ENCODE peak calls at places on chromosomes 5 and 9, in nine cellular contexts. One of them, this sample, is unnamed. For H3K4me1 and H3K36me3, the result is how much of the 10 kb centered on the place peaks cover.

GRCh38 chr5:158435161-158435616 is 576.2 kb upstream of the CLINT1 start:
- DNase-seq in IMR-90: no peak
- DNase-seq in CD4-positive, alpha-beta memory T cell: peak
- DNase-seq in GM23338: no peak
- DNase-seq in effector memory CD4-positive, alpha-beta T cell: no peak
- DNase-seq in upper lobe of right lung: no peak
- DNase-seq in esophagus muscularis mucosa: no peak
- DNase-seq in CD4-positive, CD25-positive, alpha-beta regulatory T cell: peak
- DNase-seq in lower lobe of right lung: no peak
- DNase-seq in this sample: peak

GRCh38 chr5:138274189-138274853 is at the start of gene GFRA3:
- DNase-seq in IMR-90: no peak
- DNase-seq in CD4-positive, alpha-beta memory T cell: no peak
- DNase-seq in GM23338: peak
- DNase-seq in effector memory CD4-positive, alpha-beta T cell: no peak
- DNase-seq in upper lobe of right lung: no peak
- DNase-seq in esophagus muscularis mucosa: no peak
- DNase-seq in CD4-positive, CD25-positive, alpha-beta regulatory T cell: no peak
- DNase-seq in lower lobe of right lung: no peak
- DNase-seq in this sample: peak

GRCh38 chr9:16912197-16912596 is 41.7 kb upstream of the BNC2 start:
- DNase-seq in IMR-90: no peak
- DNase-seq in CD4-positive, alpha-beta memory T cell: no peak
- DNase-seq in GM23338: no peak
- DNase-seq in effector memory CD4-positive, alpha-beta T cell: no peak
- DNase-seq in upper lobe of right lung: no peak
- DNase-seq in esophagus muscularis mucosa: no peak
- DNase-seq in CD4-positive, CD25-positive, alpha-beta regulatory T cell: no peak
- DNase-seq in lower lobe of right lung: no peak
- DNase-seq in this sample: no peak

GRCh38 chr5:154196955-154197652 is 6.6 kb downstream of the GALNT10 start:
- DNase-seq in IMR-90: peak
- DNase-seq in CD4-positive, alpha-beta memory T cell: peak
- DNase-seq in GM23338: peak
- DNase-seq in effector memory CD4-positive, alpha-beta T cell: no peak
- DNase-seq in upper lobe of right lung: no peak
- DNase-seq in esophagus muscularis mucosa: no peak
- DNase-seq in CD4-positive, CD25-positive, alpha-beta regulatory T cell: no peak
- DNase-seq in lower lobe of right lung: no peak
- DNase-seq in this sample: no peak

GRCh38 chr5:97266576-97266975 is 83.5 kb upstream of the RIOK2 start:
- DNase-seq in IMR-90: peak
- DNase-seq in CD4-positive, alpha-beta memory T cell: no peak
- DNase-seq in GM23338: no peak
- DNase-seq in effector memory CD4-positive, alpha-beta T cell: no peak
- DNase-seq in upper lobe of right lung: no peak
- DNase-seq in esophagus muscularis mucosa: no peak
- DNase-seq in CD4-positive, CD25-positive, alpha-beta regulatory T cell: no peak
- DNase-seq in lower lobe of right lung: no peak
- DNase-seq in this sample: no peak

GRCh38 chr5:158451983-158452710 is 593.2 kb upstream of the CLINT1 start:
- DNase-seq in IMR-90: no peak
- DNase-seq in CD4-positive, alpha-beta memory T cell: no peak
- DNase-seq in GM23338: no peak
- DNase-seq in effector memory CD4-positive, alpha-beta T cell: no peak
- DNase-seq in upper lobe of right lung: no peak
- DNase-seq in esophagus muscularis mucosa: no peak
- DNase-seq in CD4-positive, CD25-positive, alpha-beta regulatory T cell: no peak
- DNase-seq in lower lobe of right lung: no peak
- DNase-seq in this sample: no peak

GRCh38 chr9:35598863-35599590 is 6.0 kb upstream of the TESK1 start:
- DNase-seq in IMR-90: no peak
- DNase-seq in CD4-positive, alpha-beta memory T cell: no peak
- DNase-seq in GM23338: peak
- DNase-seq in effector memory CD4-positive, alpha-beta T cell: no peak
- DNase-seq in upper lobe of right lung: no peak
- DNase-seq in esophagus muscularis mucosa: no peak
- DNase-seq in CD4-positive, CD25-positive, alpha-beta regulatory T cell: no peak
- DNase-seq in lower lobe of right lung: peak
- DNase-seq in this sample: no peak

GRCh38 chr9:122346478-122347347 is 24.1 kb upstream of the PTGS1 start:
- DNase-seq in IMR-90: no peak
- DNase-seq in CD4-positive, alpha-beta memory T cell: no peak
- DNase-seq in GM23338: peak
- DNase-seq in effector memory CD4-positive, alpha-beta T cell: no peak
- DNase-seq in upper lobe of right lung: peak
- DNase-seq in esophagus muscularis mucosa: no peak
- DNase-seq in CD4-positive, CD25-positive, alpha-beta regulatory T cell: no peak
- DNase-seq in lower lobe of right lung: peak
- DNase-seq in this sample: no peak

GRCh38 chr9:106956971-106957370 is 94.0 kb downstream of the ZNF462 start:
- DNase-seq in IMR-90: peak
- DNase-seq in CD4-positive, alpha-beta memory T cell: no peak
- DNase-seq in GM23338: no peak
- DNase-seq in effector memory CD4-positive, alpha-beta T cell: no peak
- DNase-seq in upper lobe of right lung: no peak
- DNase-seq in esophagus muscularis mucosa: no peak
- DNase-seq in CD4-positive, CD25-positive, alpha-beta regulatory T cell: no peak
- DNase-seq in lower lobe of right lung: no peak
- DNase-seq in this sample: no peak

GRCh38 chr9:69931340-69931739 is 110.7 kb downstream of the CFAP95 start:
- DNase-seq in IMR-90: no peak
- DNase-seq in CD4-positive, alpha-beta memory T cell: no peak
- DNase-seq in GM23338: peak
- DNase-seq in effector memory CD4-positive, alpha-beta T cell: no peak
- DNase-seq in upper lobe of right lung: no peak
- DNase-seq in esophagus muscularis mucosa: no peak
- DNase-seq in CD4-positive, CD25-positive, alpha-beta regulatory T cell: no peak
- DNase-seq in lower lobe of right lung: no peak
- DNase-seq in this sample: no peak

GRCh38 chr9:87950765-87951488 is 23.4 kb downstream of the CDK20 start:
- DNase-seq in IMR-90: peak
- DNase-seq in CD4-positive, alpha-beta memory T cell: peak
- DNase-seq in GM23338: peak
- DNase-seq in effector memory CD4-positive, alpha-beta T cell: no peak
- DNase-seq in upper lobe of right lung: no peak
- DNase-seq in esophagus muscularis mucosa: no peak
- DNase-seq in CD4-positive, CD25-positive, alpha-beta regulatory T cell: no peak
- DNase-seq in lower lobe of right lung: no peak
- DNase-seq in this sample: no peak

DNA sequence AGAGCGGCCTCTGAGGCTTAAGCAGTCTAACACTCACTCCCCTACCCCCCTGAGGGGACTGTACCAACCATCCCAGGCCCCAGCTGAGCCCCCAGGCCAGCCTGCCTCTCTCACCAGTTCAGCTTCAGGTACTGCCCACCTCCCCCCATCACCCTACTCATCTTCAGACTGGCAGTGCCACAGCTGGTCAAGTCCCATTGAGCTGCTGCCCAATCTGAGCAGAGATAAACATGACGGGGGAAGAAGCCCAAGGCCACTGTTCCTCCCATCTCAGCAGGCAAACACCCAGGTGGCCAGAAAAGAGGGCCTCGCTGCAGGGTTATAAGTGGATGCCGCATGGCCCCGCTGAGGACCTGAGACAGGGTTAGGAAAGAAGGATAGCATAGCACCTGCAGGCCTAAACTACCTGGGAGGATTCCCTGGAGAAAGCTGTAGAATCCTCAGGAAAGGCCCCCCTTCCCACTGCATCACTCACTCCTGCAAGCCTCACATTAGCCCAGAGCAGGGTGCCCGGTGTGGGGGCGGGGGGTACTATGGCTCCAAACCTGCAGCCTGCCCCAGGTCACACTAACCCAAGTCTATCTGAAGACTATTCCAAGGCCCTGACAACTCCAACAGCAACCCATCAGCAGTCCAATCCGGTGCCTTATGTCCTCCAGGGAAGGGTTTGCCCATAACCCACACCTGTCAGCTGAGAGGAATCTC is 3.6 kb downstream of the B4GALT1 start:
- DNase-seq in IMR-90: no peak
- DNase-seq in CD4-positive, alpha-beta memory T cell: no peak
- DNase-seq in GM23338: no peak
- DNase-seq in effector memory CD4-positive, alpha-beta T cell: no peak
- DNase-seq in upper lobe of right lung: no peak
- DNase-seq in esophagus muscularis mucosa: no peak
- DNase-seq in CD4-positive, CD25-positive, alpha-beta regulatory T cell: no peak
- DNase-seq in lower lobe of right lung: no peak
- DNase-seq in this sample: no peak
- H3K4me1 ChIP-seq in IMR-90: half or more
- H3K4me1 ChIP-seq in CD4-positive, alpha-beta memory T cell: half or more
- H3K4me1 ChIP-seq in GM23338: under half
- H3K4me1 ChIP-seq in effector memory CD4-positive, alpha-beta T cell: half or more
- H3K4me1 ChIP-seq in upper lobe of right lung: half or more
- H3K4me1 ChIP-seq in esophagus muscularis mucosa: half or more
- H3K4me1 ChIP-seq in CD4-positive, CD25-positive, alpha-beta regulatory T cell: half or more
- H3K4me1 ChIP-seq in lower lobe of right lung: half or more
- H3K4me1 ChIP-seq in this sample: half or more

GRCh38 chr5:135851907-135852805 is 17.7 kb downstream of the SLC25A48 start:
- DNase-seq in IMR-90: no peak
- DNase-seq in CD4-positive, alpha-beta memory T cell: no peak
- DNase-seq in GM23338: no peak
- DNase-seq in effector memory CD4-positive, alpha-beta T cell: no peak
- DNase-seq in upper lobe of right lung: no peak
- DNase-seq in esophagus muscularis mucosa: no peak
- DNase-seq in CD4-positive, CD25-positive, alpha-beta regulatory T cell: no peak
- DNase-seq in lower lobe of right lung: no peak
- DNase-seq in this sample: no peak

GRCh38 chr5:135850671-135851070 is 16.2 kb downstream of the SLC25A48 start:
- DNase-seq in IMR-90: no peak
- DNase-seq in CD4-positive, alpha-beta memory T cell: no peak
- DNase-seq in GM23338: no peak
- DNase-seq in effector memory CD4-positive, alpha-beta T cell: no peak
- DNase-seq in upper lobe of right lung: no peak
- DNase-seq in esophagus muscularis mucosa: no peak
- DNase-seq in CD4-positive, CD25-positive, alpha-beta regulatory T cell: no peak
- DNase-seq in lower lobe of right lung: no peak
- DNase-seq in this sample: no peak

GRCh38 chr5:135847976-135848375 is 13.5 kb downstream of the SLC25A48 start:
- DNase-seq in IMR-90: no peak
- DNase-seq in CD4-positive, alpha-beta memory T cell: no peak
- DNase-seq in GM23338: no peak
- DNase-seq in effector memory CD4-positive, alpha-beta T cell: no peak
- DNase-seq in upper lobe of right lung: no peak
- DNase-seq in esophagus muscularis mucosa: no peak
- DNase-seq in CD4-positive, CD25-positive, alpha-beta regulatory T cell: no peak
- DNase-seq in lower lobe of right lung: no peak
- DNase-seq in this sample: no peak

GRCh38 chr5:135850231-135850630 is 15.8 kb downstream of the SLC25A48 start:
- DNase-seq in IMR-90: no peak
- DNase-seq in CD4-positive, alpha-beta memory T cell: no peak
- DNase-seq in GM23338: no peak
- DNase-seq in effector memory CD4-positive, alpha-beta T cell: no peak
- DNase-seq in upper lobe of right lung: no peak
- DNase-seq in esophagus muscularis mucosa: no peak
- DNase-seq in CD4-positive, CD25-positive, alpha-beta regulatory T cell: no peak
- DNase-seq in lower lobe of right lung: no peak
- DNase-seq in this sample: no peak

GRCh38 chr5:135851186-135851906 is 16.9 kb downstream of the SLC25A48 start:
- DNase-seq in IMR-90: no peak
- DNase-seq in CD4-positive, alpha-beta memory T cell: no peak
- DNase-seq in GM23338: no peak
- DNase-seq in effector memory CD4-positive, alpha-beta T cell: no peak
- DNase-seq in upper lobe of right lung: no peak
- DNase-seq in esophagus muscularis mucosa: no peak
- DNase-seq in CD4-positive, CD25-positive, alpha-beta regulatory T cell: no peak
- DNase-seq in lower lobe of right lung: no peak
- DNase-seq in this sample: no peak
- H3K36me3 ChIP-seq in IMR-90: under half
- H3K36me3 ChIP-seq in CD4-positive, alpha-beta memory T cell: under half
- H3K36me3 ChIP-seq in GM23338: under half
- H3K36me3 ChIP-seq in effector memory CD4-positive, alpha-beta T cell: under half
- H3K36me3 ChIP-seq in upper lobe of right lung: under half
- H3K36me3 ChIP-seq in esophagus muscularis mucosa: under half
- H3K36me3 ChIP-seq in CD4-positive, CD25-positive, alpha-beta regulatory T cell: under half
- H3K36me3 ChIP-seq in lower lobe of right lung: under half
- H3K36me3 ChIP-seq in this sample: under half

DNA sequence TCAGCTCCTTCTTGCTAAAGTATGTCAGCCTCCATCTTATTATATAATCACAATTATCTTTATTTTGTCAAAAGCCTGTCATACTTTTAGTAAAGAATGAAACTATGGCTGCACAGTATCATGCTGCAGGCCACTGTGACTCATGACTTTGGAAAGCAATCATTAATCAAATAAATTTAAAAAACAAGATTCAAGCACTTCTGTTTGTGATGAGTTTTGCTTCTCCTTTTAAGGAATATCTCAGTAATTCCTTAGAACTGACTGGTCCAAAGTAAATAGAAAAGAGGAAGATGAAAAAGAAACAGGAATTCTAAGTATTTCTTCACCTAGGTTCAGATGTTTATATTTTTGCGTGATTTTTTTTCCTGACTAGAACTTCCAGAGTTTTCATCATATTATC is 83.1 kb downstream of the EDIL3 start:
- DNase-seq in IMR-90: peak
- DNase-seq in CD4-positive, alpha-beta memory T cell: no peak
- DNase-seq in GM23338: no peak
- DNase-seq in effector memory CD4-positive, alpha-beta T cell: no peak
- DNase-seq in upper lobe of right lung: no peak
- DNase-seq in esophagus muscularis mucosa: no peak
- DNase-seq in CD4-positive, CD25-positive, alpha-beta regulatory T cell: no peak
- DNase-seq in lower lobe of right lung: no peak
- DNase-seq in this sample: no peak
- H3K27ac ChIP-seq in IMR-90: no peak
- H3K27ac ChIP-seq in CD4-positive, alpha-beta memory T cell: no peak
- H3K27ac ChIP-seq in GM23338: no peak
- H3K27ac ChIP-seq in effector memory CD4-positive, alpha-beta T cell: no peak
- H3K27ac ChIP-seq in upper lobe of right lung: no peak
- H3K27ac ChIP-seq in esophagus muscularis mucosa: no peak
- H3K27ac ChIP-seq in CD4-positive, CD25-positive, alpha-beta regulatory T cell: no peak
- H3K27ac ChIP-seq in lower lobe of right lung: no peak
- H3K27ac ChIP-seq in this sample: no peak

GRCh38 chr5:142997586-142997985 is 227.4 kb downstream of the ARHGAP26 start:
- DNase-seq in IMR-90: no peak
- DNase-seq in CD4-positive, alpha-beta memory T cell: no peak
- DNase-seq in GM23338: no peak
- DNase-seq in effector memory CD4-positive, alpha-beta T cell: no peak
- DNase-seq in upper lobe of right lung: no peak
- DNase-seq in esophagus muscularis mucosa: no peak
- DNase-seq in CD4-positive, CD25-positive, alpha-beta regulatory T cell: no peak
- DNase-seq in lower lobe of right lung: no peak
- DNase-seq in this sample: no peak
- H3K4me1 ChIP-seq in IMR-90: under half
- H3K4me1 ChIP-seq in CD4-positive, alpha-beta memory T cell: under half
- H3K4me1 ChIP-seq in GM23338: under half
- H3K4me1 ChIP-seq in effector memory CD4-positive, alpha-beta T cell: under half
- H3K4me1 ChIP-seq in upper lobe of right lung: under half
- H3K4me1 ChIP-seq in esophagus muscularis mucosa: under half
- H3K4me1 ChIP-seq in CD4-positive, CD25-positive, alpha-beta regulatory T cell: under half
- H3K4me1 ChIP-seq in lower lobe of right lung: under half
- H3K4me1 ChIP-seq in this sample: half or more

DNA sequence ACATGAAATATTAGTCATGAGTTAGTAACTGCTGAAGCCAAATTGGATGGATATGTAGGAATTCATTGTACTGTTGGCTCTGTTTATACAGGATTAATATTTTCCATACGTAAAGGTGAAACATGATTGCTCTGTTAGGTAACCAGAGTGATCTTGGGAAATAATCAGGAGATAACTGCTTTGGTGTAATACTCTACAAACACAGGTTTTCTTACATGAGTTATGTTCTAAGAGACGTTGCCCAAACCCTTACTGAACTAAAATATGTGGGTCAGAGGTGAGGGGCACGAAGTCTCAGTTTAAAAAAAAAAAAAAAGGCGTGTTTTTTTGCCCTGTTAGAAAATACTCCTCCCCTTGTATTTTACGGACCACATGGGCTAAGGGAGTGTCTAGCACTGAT is 7.8 kb downstream of the DNAJA1 start:
- DNase-seq in IMR-90: no peak
- DNase-seq in CD4-positive, alpha-beta memory T cell: no peak
- DNase-seq in GM23338: no peak
- DNase-seq in effector memory CD4-positive, alpha-beta T cell: no peak
- DNase-seq in upper lobe of right lung: no peak
- DNase-seq in esophagus muscularis mucosa: no peak
- DNase-seq in CD4-positive, CD25-positive, alpha-beta regulatory T cell: no peak
- DNase-seq in lower lobe of right lung: no peak
- DNase-seq in this sample: no peak
- H3K36me3 ChIP-seq in IMR-90: half or more
- H3K36me3 ChIP-seq in CD4-positive, alpha-beta memory T cell: half or more
- H3K36me3 ChIP-seq in GM23338: half or more
- H3K36me3 ChIP-seq in effector memory CD4-positive, alpha-beta T cell: half or more
- H3K36me3 ChIP-seq in upper lobe of right lung: half or more
- H3K36me3 ChIP-seq in esophagus muscularis mucosa: half or more
- H3K36me3 ChIP-seq in CD4-positive, CD25-positive, alpha-beta regulatory T cell: half or more
- H3K36me3 ChIP-seq in lower lobe of right lung: half or more
- H3K36me3 ChIP-seq in this sample: half or more

This sample was measured in naive thymus-derived CD4-positive, alpha-beta T cell.